ENCODE peak calls at places on chromosomes 5 and 9, in six cellular contexts. M, Q, J, K, W and V are unnamed samples.

GRCh38 chr9:89603629-89604462 is 966 bp upstream of the GADD45G start:
- DNase-seq in Q (peak), J (peak), M (peak), K (peak), W (peak), V (peak)

GRCh38 chr9:77839459-77840140 is 191.5 kb upstream of the GNA14 start:
- DNase-seq in J (no peak), K (no peak), M (peak), W (no peak), Q (no peak), V (no peak)

GRCh38 chr9:4547016-4547415 is 56.7 kb downstream of the SLC1A1 start:
- DNase-seq in W (no peak), J (no peak), K (no peak), M (peak), Q (no peak), V (no peak)

GRCh38 chr5:14834584-14835540 is 36.7 kb downstream of the ANKH start:
- DNase-seq in Q (no peak), M (no peak), W (no peak), K (no peak), J (no peak), V (no peak)

GRCh38 chr5:17996002-17996401 is 361.7 kb downstream of the TAF11L14 start:
- DNase-seq in K (no peak), J (no peak), Q (no peak), M (no peak), W (no peak), V (peak)

GRCh38 chr9:83932851-83933250 is 11.6 kb upstream of the KIF27 start:
- DNase-seq in J (no peak), K (no peak), W (no peak), Q (no peak), M (no peak), V (no peak)

GRCh38 chr9:136127313-136127712 is 8.6 kb upstream of the TMEM250 start:
- DNase-seq in W (no peak), J (no peak), Q (no peak), M (no peak), K (no peak), V (no peak)

GRCh38 chr5:81027481-81028058 is 67.4 kb downstream of the RASGRF2 start:
- DNase-seq in J (no peak), K (no peak), M (no peak), W (no peak), Q (no peak), V (no peak)

GRCh38 chr5:111282798-111283197 is 58.6 kb downstream of the CAMK4 start:
- DNase-seq in W (no peak), J (no peak), Q (no peak), M (no peak), K (no peak), V (no peak)

GRCh38 chr9:6909186-6909585 is 151.4 kb downstream of the KDM4C start:
- DNase-seq in Q (no peak), J (no peak), K (no peak), M (no peak), W (no peak), V (no peak)

GRCh38 chr5:157756122-157756521 is 12.6 kb downstream of the LSM11 start:
- DNase-seq in Q (no peak), K (no peak), J (no peak), W (no peak), M (no peak), V (no peak)

GRCh38 chr9:89477811-89478583 is 19.9 kb downstream of the SEMA4D start:
- DNase-seq in M (peak), K (no peak), Q (no peak), J (no peak), W (peak), V (no peak)